ENCODE peak calls at places on chromosome 6, in four cellular contexts. P, B, M and R are unnamed samples.

GRCh38 chr6:111590209-111590955 is 15.3 kb downstream of the TRAF3IP2 start:
- DNase-seq in P (no peak), B (no peak), M (no peak), R (no peak)

GRCh38 chr6:65259080-65259479 is 447.9 kb downstream of the EYS start:
- DNase-seq in P (no peak), B (no peak), M (peak), R (no peak)

GRCh38 chr6:158184598-158184997 is 16.4 kb downstream of the GTF2H5 start:
- DNase-seq in P (no peak), B (no peak), M (no peak), R (no peak)

GRCh38 chr6:109139109-109139508 is 43.8 kb downstream of the CEP57L1 start:
- DNase-seq in P (no peak), B (no peak), M (peak), R (no peak)

GRCh38 chr6:53603381-53604121 is 58.6 kb upstream of the GCLC start:
- DNase-seq in P (no peak), B (no peak), M (no peak), R (no peak)

GRCh38 chr6:122770835-122771601 is 8.5 kb upstream of the FABP7 start:
- DNase-seq in P (no peak), B (no peak), M (no peak), R (no peak)

GRCh38 chr6:134105903-134106302 is 53.5 kb upstream of the SLC2A12 start:
- DNase-seq in P (no peak), B (no peak), M (no peak), R (no peak)

GRCh38 chr6:105803439-105803838 is 282.7 kb upstream of the PRDM1 start:
- DNase-seq in P (no peak), B (no peak), M (peak), R (no peak)

GRCh38 chr6:33770833-33771341 is 18.0 kb downstream of the LEMD2 start:
- DNase-seq in P (no peak), B (no peak), M (peak), R (no peak)

GRCh38 chr6:121319112-121319553 is 15.1 kb downstream of the TBC1D32 start:
- DNase-seq in P (no peak), B (no peak), M (peak), R (no peak)

GRCh38 chr6:3297909-3298308 is 39.2 kb downstream of the PSMG4 start:
- DNase-seq in P (no peak), B (no peak), M (no peak), R (no peak)

GRCh38 chr6:55985309-55985708 is 109.9 kb upstream of the BMP5 start:
- DNase-seq in P (no peak), B (no peak), M (no peak), R (no peak)

GRCh38 chr6:11971154-11971553 is 41.0 kb upstream of the HIVEP1 start:
- DNase-seq in P (no peak), B (no peak), M (no peak), R (no peak)

GRCh38 chr6:146851837-146852236 is 253.1 kb downstream of the ADGB start:
- DNase-seq in P (peak), B (no peak), M (no peak), R (no peak)

GRCh38 chr6:11672261-11672660 is 106.3 kb downstream of the ADTRP start:
- DNase-seq in P (no peak), B (no peak), M (no peak), R (no peak)

GRCh38 chr6:100446115-100446921 is 18.4 kb downstream of the SIM1 start:
- DNase-seq in P (no peak), B (no peak), M (no peak), R (no peak)

GRCh38 chr6:115370202-115370601 is 690.5 kb downstream of the FRK start:
- DNase-seq in P (no peak), B (no peak), M (no peak), R (no peak)

GRCh38 chr6:166952122-166952521 is 4.2 kb downstream of the RNASET2 start:
- DNase-seq in P (peak), B (no peak), M (no peak), R (no peak)